ENCODE peak calls at places on chromosomes 12 and 14, in eight cellular contexts. One of them, this sample, is unnamed. For H3K36me3, the result is how much of the 10 kb centered on the place peaks cover.

GRCh38 chr14:30177776-30178175 is 250.1 kb upstream of the PRKD1 start:
- DNase-seq in adrenal gland: no peak
- DNase-seq in kidney epithelial cell: no peak
- DNase-seq in endothelial cell of umbilical vein: no peak
- DNase-seq in iPS DF 6.9: no peak
- DNase-seq in cardiac muscle cell: no peak
- DNase-seq in GM23248: no peak
- DNase-seq in Peyer's patch: no peak
- DNase-seq in this sample: no peak

GRCh38 chr12:103198499-103198898 is 241.0 kb downstream of the ASCL1 start:
- DNase-seq in adrenal gland: no peak
- DNase-seq in kidney epithelial cell: no peak
- DNase-seq in endothelial cell of umbilical vein: no peak
- DNase-seq in iPS DF 6.9: no peak
- DNase-seq in cardiac muscle cell: no peak
- DNase-seq in GM23248: no peak
- DNase-seq in Peyer's patch: no peak
- DNase-seq in this sample: no peak

GRCh38 chr14:104115691-104116543 is 22.5 kb upstream of the KIF26A start:
- DNase-seq in adrenal gland: no peak
- DNase-seq in kidney epithelial cell: no peak
- DNase-seq in endothelial cell of umbilical vein: no peak
- DNase-seq in iPS DF 6.9: no peak
- DNase-seq in cardiac muscle cell: no peak
- DNase-seq in GM23248: no peak
- DNase-seq in Peyer's patch: no peak
- DNase-seq in this sample: no peak

GRCh38 chr14:81474685-81475324 is 58.8 kb downstream of the SEL1L start:
- DNase-seq in adrenal gland: no peak
- DNase-seq in kidney epithelial cell: no peak
- DNase-seq in endothelial cell of umbilical vein: no peak
- DNase-seq in iPS DF 6.9: no peak
- DNase-seq in cardiac muscle cell: no peak
- DNase-seq in GM23248: no peak
- DNase-seq in Peyer's patch: no peak
- DNase-seq in this sample: no peak

GRCh38 chr14:99612065-99612736 is 8.2 kb upstream of the CCDC85C start:
- DNase-seq in adrenal gland: no peak
- DNase-seq in kidney epithelial cell: no peak
- DNase-seq in endothelial cell of umbilical vein: no peak
- DNase-seq in iPS DF 6.9: no peak
- DNase-seq in cardiac muscle cell: no peak
- DNase-seq in GM23248: no peak
- DNase-seq in Peyer's patch: no peak
- DNase-seq in this sample: peak

GRCh38 chr12:20601668-20602280 is 93.4 kb upstream of the SLCO1C1 start:
- DNase-seq in adrenal gland: no peak
- DNase-seq in kidney epithelial cell: peak
- DNase-seq in endothelial cell of umbilical vein: peak
- DNase-seq in iPS DF 6.9: no peak
- DNase-seq in cardiac muscle cell: peak
- DNase-seq in GM23248: peak
- DNase-seq in Peyer's patch: no peak
- DNase-seq in this sample: peak

GRCh38 chr14:83994020-83994419 is 1535.9 kb upstream of the FLRT2 start:
- DNase-seq in adrenal gland: no peak
- DNase-seq in kidney epithelial cell: no peak
- DNase-seq in endothelial cell of umbilical vein: no peak
- DNase-seq in iPS DF 6.9: no peak
- DNase-seq in cardiac muscle cell: peak
- DNase-seq in GM23248: no peak
- DNase-seq in Peyer's patch: no peak
- DNase-seq in this sample: no peak

GRCh38 chr12:15196221-15196620 is 25.0 kb downstream of the RERG start:
- DNase-seq in adrenal gland: no peak
- DNase-seq in kidney epithelial cell: no peak
- DNase-seq in endothelial cell of umbilical vein: no peak
- DNase-seq in iPS DF 6.9: no peak
- DNase-seq in cardiac muscle cell: no peak
- DNase-seq in GM23248: no peak
- DNase-seq in Peyer's patch: no peak
- DNase-seq in this sample: no peak

GRCh38 chr14:24335461-24336146 is 733 bp upstream of the ADCY4 start:
- DNase-seq in adrenal gland: no peak
- DNase-seq in kidney epithelial cell: no peak
- DNase-seq in endothelial cell of umbilical vein: peak
- DNase-seq in iPS DF 6.9: no peak
- DNase-seq in cardiac muscle cell: no peak
- DNase-seq in GM23248: no peak
- DNase-seq in Peyer's patch: no peak
- DNase-seq in this sample: no peak

GRCh38 chr12:131788070-131788469 is 40.1 kb upstream of the MMP17 start:
- DNase-seq in adrenal gland: no peak
- DNase-seq in kidney epithelial cell: no peak
- DNase-seq in endothelial cell of umbilical vein: no peak
- DNase-seq in iPS DF 6.9: no peak
- DNase-seq in cardiac muscle cell: no peak
- DNase-seq in GM23248: no peak
- DNase-seq in Peyer's patch: no peak
- DNase-seq in this sample: no peak
- H3K36me3 ChIP-seq in adrenal gland: under half
- H3K36me3 ChIP-seq in kidney epithelial cell: under half
- H3K36me3 ChIP-seq in endothelial cell of umbilical vein: under half
- H3K36me3 ChIP-seq in iPS DF 6.9: under half
- H3K36me3 ChIP-seq in cardiac muscle cell: under half
- H3K36me3 ChIP-seq in GM23248: under half
- H3K36me3 ChIP-seq in Peyer's patch: under half
- H3K36me3 ChIP-seq in this sample: under half

DNA sequence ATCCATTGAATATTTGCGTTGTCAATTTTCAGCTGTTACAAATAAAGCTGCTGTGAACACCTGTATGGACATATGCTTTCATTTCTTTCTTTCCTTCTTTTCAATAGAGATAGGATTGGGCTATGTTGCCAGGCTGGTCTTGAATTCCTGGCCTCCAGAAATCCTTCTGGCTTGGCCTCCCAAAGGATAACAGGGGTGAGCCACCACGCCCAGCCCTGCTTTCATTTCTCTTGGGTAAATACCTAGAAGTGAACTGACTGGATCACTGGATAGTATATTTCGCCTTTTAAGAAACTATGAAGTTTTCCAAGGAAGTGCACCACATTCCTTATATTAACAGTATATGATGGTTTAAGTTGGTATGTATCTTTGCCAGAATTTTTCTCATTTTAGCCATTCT is 32.3 kb upstream of the EAPP start:
- DNase-seq in adrenal gland: peak
- DNase-seq in kidney epithelial cell: no peak
- DNase-seq in endothelial cell of umbilical vein: no peak
- DNase-seq in iPS DF 6.9: no peak
- DNase-seq in cardiac muscle cell: no peak
- DNase-seq in GM23248: no peak
- DNase-seq in Peyer's patch: no peak
- DNase-seq in this sample: no peak
- H3K36me3 ChIP-seq in adrenal gland: half or more
- H3K36me3 ChIP-seq in kidney epithelial cell: under half
- H3K36me3 ChIP-seq in endothelial cell of umbilical vein: under half
- H3K36me3 ChIP-seq in iPS DF 6.9: under half
- H3K36me3 ChIP-seq in cardiac muscle cell: under half
- H3K36me3 ChIP-seq in GM23248: under half
- H3K36me3 ChIP-seq in Peyer's patch: under half
- H3K36me3 ChIP-seq in this sample: under half

DNA sequence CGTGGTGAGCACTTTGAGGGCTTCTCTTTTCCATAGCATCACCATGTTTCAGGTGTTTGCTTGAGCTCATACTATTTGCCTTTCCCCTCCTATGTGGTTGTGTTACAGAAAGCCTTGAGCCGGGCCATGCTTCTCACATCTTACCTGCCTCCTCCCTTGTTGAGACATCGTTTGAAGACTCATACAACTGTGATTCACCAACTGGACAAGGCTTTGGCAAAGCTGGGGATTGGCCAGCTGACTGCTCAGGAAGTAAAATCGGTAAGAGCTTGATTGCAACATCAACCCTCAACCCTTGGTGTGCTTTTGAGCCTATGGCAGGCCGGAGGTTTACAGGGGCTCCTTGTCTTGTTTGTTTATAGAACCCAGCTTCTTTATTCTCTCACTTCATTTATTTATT is 8.1 kb downstream of the LETMD1 start:
- DNase-seq in adrenal gland: peak
- DNase-seq in kidney epithelial cell: no peak
- DNase-seq in endothelial cell of umbilical vein: no peak
- DNase-seq in iPS DF 6.9: no peak
- DNase-seq in cardiac muscle cell: peak
- DNase-seq in GM23248: peak
- DNase-seq in Peyer's patch: no peak
- DNase-seq in this sample: no peak
- H3K36me3 ChIP-seq in adrenal gland: half or more
- H3K36me3 ChIP-seq in kidney epithelial cell: under half
- H3K36me3 ChIP-seq in endothelial cell of umbilical vein: under half
- H3K36me3 ChIP-seq in iPS DF 6.9: under half
- H3K36me3 ChIP-seq in cardiac muscle cell: under half
- H3K36me3 ChIP-seq in GM23248: under half
- H3K36me3 ChIP-seq in Peyer's patch: under half
- H3K36me3 ChIP-seq in this sample: under half

GRCh38 chr12:124398578-124399227 is 103.8 kb downstream of the RFLNA start:
- DNase-seq in adrenal gland: peak
- DNase-seq in kidney epithelial cell: no peak
- DNase-seq in endothelial cell of umbilical vein: no peak
- DNase-seq in iPS DF 6.9: no peak
- DNase-seq in cardiac muscle cell: peak
- DNase-seq in GM23248: no peak
- DNase-seq in Peyer's patch: no peak
- DNase-seq in this sample: no peak
- H3K36me3 ChIP-seq in adrenal gland: half or more
- H3K36me3 ChIP-seq in kidney epithelial cell: under half
- H3K36me3 ChIP-seq in endothelial cell of umbilical vein: under half
- H3K36me3 ChIP-seq in iPS DF 6.9: under half
- H3K36me3 ChIP-seq in cardiac muscle cell: under half
- H3K36me3 ChIP-seq in GM23248: under half
- H3K36me3 ChIP-seq in Peyer's patch: under half
- H3K36me3 ChIP-seq in this sample: under half

GRCh38 chr14:91310620-91311283 is 66.2 kb upstream of the GPR68 start:
- DNase-seq in adrenal gland: no peak
- DNase-seq in kidney epithelial cell: no peak
- DNase-seq in endothelial cell of umbilical vein: no peak
- DNase-seq in iPS DF 6.9: no peak
- DNase-seq in cardiac muscle cell: no peak
- DNase-seq in GM23248: no peak
- DNase-seq in Peyer's patch: no peak
- DNase-seq in this sample: no peak

GRCh38 chr14:91315844-91316267 is 71.4 kb upstream of the GPR68 start:
- DNase-seq in adrenal gland: no peak
- DNase-seq in kidney epithelial cell: no peak
- DNase-seq in endothelial cell of umbilical vein: no peak
- DNase-seq in iPS DF 6.9: no peak
- DNase-seq in cardiac muscle cell: no peak
- DNase-seq in GM23248: no peak
- DNase-seq in Peyer's patch: peak
- DNase-seq in this sample: peak

GRCh38 chr14:91311284-91311662 is 66.8 kb upstream of the GPR68 start:
- DNase-seq in adrenal gland: no peak
- DNase-seq in kidney epithelial cell: no peak
- DNase-seq in endothelial cell of umbilical vein: no peak
- DNase-seq in iPS DF 6.9: no peak
- DNase-seq in cardiac muscle cell: no peak
- DNase-seq in GM23248: no peak
- DNase-seq in Peyer's patch: peak
- DNase-seq in this sample: peak

GRCh38 chr14:91313852-91314251 is 69.3 kb upstream of the GPR68 start:
- DNase-seq in adrenal gland: no peak
- DNase-seq in kidney epithelial cell: no peak
- DNase-seq in endothelial cell of umbilical vein: no peak
- DNase-seq in iPS DF 6.9: no peak
- DNase-seq in cardiac muscle cell: no peak
- DNase-seq in GM23248: no peak
- DNase-seq in Peyer's patch: no peak
- DNase-seq in this sample: no peak

DNA sequence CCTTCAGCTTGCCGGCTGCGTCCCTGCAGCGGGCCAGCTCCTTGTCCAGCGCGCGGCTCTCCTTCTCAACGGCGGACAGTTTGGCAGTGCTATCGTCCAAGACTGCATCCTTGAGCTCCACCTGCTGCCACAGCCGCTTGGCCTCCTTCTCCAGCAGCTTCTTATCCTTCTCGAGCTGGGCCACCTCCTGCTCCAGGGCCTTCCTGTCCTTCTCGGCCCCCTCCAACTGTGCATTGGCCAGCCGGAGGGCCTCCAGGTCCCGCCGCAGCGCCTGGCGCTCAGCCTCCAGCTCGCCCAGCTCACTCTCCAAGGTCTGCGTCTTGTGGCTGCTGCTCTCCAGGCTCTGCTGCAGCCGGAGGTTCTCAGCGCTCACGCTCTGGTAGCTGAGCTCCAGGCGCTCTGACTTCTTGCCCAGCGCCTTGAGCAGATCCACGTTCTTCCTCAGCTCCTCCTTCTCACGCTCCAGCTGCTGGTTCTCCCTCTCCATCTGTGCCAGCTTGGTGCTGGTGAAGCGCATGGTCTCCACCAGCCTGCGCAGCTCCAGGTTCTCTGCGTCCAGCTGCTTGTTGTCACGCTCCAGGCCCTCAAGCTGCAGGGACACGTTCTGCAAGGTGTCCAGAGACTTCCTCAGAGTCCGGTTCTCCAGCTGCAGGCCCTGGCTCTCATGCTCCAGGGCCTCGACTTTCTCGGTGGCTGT is 68.8 kb upstream of the GPR68 start:
- DNase-seq in adrenal gland: no peak
- DNase-seq in kidney epithelial cell: no peak
- DNase-seq in endothelial cell of umbilical vein: no peak
- DNase-seq in iPS DF 6.9: no peak
- DNase-seq in cardiac muscle cell: no peak
- DNase-seq in GM23248: no peak
- DNase-seq in Peyer's patch: no peak
- DNase-seq in this sample: no peak
- H3K36me3 ChIP-seq in adrenal gland: under half
- H3K36me3 ChIP-seq in kidney epithelial cell: under half
- H3K36me3 ChIP-seq in endothelial cell of umbilical vein: under half
- H3K36me3 ChIP-seq in iPS DF 6.9: under half
- H3K36me3 ChIP-seq in cardiac muscle cell: under half
- H3K36me3 ChIP-seq in GM23248: under half
- H3K36me3 ChIP-seq in Peyer's patch: under half
- H3K36me3 ChIP-seq in this sample: under half

GRCh38 chr14:52954346-52955214 is 3.7 kb upstream of the FERMT2 start:
- DNase-seq in adrenal gland: no peak
- DNase-seq in kidney epithelial cell: no peak
- DNase-seq in endothelial cell of umbilical vein: no peak
- DNase-seq in iPS DF 6.9: no peak
- DNase-seq in cardiac muscle cell: peak
- DNase-seq in GM23248: no peak
- DNase-seq in Peyer's patch: no peak
- DNase-seq in this sample: no peak
- H3K36me3 ChIP-seq in adrenal gland: under half
- H3K36me3 ChIP-seq in kidney epithelial cell: under half
- H3K36me3 ChIP-seq in endothelial cell of umbilical vein: under half
- H3K36me3 ChIP-seq in iPS DF 6.9: under half
- H3K36me3 ChIP-seq in cardiac muscle cell: under half
- H3K36me3 ChIP-seq in GM23248: under half
- H3K36me3 ChIP-seq in Peyer's patch: under half
- H3K36me3 ChIP-seq in this sample: under half

GRCh38 chr12:53532524-53533445 is 25.5 kb upstream of the NPFF start:
- DNase-seq in adrenal gland: no peak
- DNase-seq in kidney epithelial cell: no peak
- DNase-seq in endothelial cell of umbilical vein: no peak
- DNase-seq in iPS DF 6.9: no peak
- DNase-seq in cardiac muscle cell: no peak
- DNase-seq in GM23248: no peak
- DNase-seq in Peyer's patch: no peak
- DNase-seq in this sample: no peak
- H3K36me3 ChIP-seq in adrenal gland: half or more
- H3K36me3 ChIP-seq in kidney epithelial cell: under half
- H3K36me3 ChIP-seq in endothelial cell of umbilical vein: under half
- H3K36me3 ChIP-seq in iPS DF 6.9: under half
- H3K36me3 ChIP-seq in cardiac muscle cell: half or more
- H3K36me3 ChIP-seq in GM23248: half or more
- H3K36me3 ChIP-seq in Peyer's patch: under half
- H3K36me3 ChIP-seq in this sample: under half

This sample was measured in small intestine.